ENCODE peak calls at places on chromosomes 1 and 21, in eight cellular contexts. F, B, R, W, Z, P, A and H are unnamed samples.

GRCh38 chr1:207888647-207889046 is 22.3 kb downstream of the CD34 start:
- DNase-seq in W (no peak), B (no peak), Z (no peak), P (no peak), F (no peak), R (no peak), A (no peak), H (no peak)

GRCh38 chr21:36909901-36910561 is 56.4 kb downstream of the HLCS start:
- DNase-seq in F (no peak), A (no peak), R (no peak), P (no peak), B (no peak), W (no peak), Z (no peak), H (no peak)

GRCh38 chr1:36530261-36530660 is 47.5 kb upstream of the CSF3R start:
- DNase-seq in F (no peak), B (no peak), R (no peak), Z (no peak), W (no peak), P (no peak), A (no peak), H (no peak)

GRCh38 chr21:34807146-34807880 is 138.5 kb downstream of the CLIC6 start:
- DNase-seq in A (peak; percentile 53), Z (no peak), W (no peak), B (no peak), R (no peak), F (peak; percentile 81), P (peak; percentile 63), H (no peak)

GRCh38 chr1:111369645-111370044 is 57.9 kb downstream of the OVGP1 start:
- DNase-seq in Z (no peak), R (no peak), F (no peak), W (no peak), B (no peak), A (no peak), P (no peak), H (no peak)

GRCh38 chr1:195717651-195718050 is 890.6 kb downstream of the KCNT2 start:
- DNase-seq in W (no peak), B (no peak), Z (no peak), A (no peak), F (no peak), P (no peak), R (no peak), H (no peak)

GRCh38 chr1:116076831-116077230 is 34.4 kb upstream of the MAB21L3 start:
- DNase-seq in Z (no peak), W (no peak), A (no peak), B (no peak), P (no peak), R (no peak), F (no peak), H (no peak)

GRCh38 chr1:9183898-9184297 is 50.7 kb upstream of the H6PD start:
- DNase-seq in F (no peak), Z (no peak), P (no peak), B (no peak), R (no peak), A (no peak), W (no peak), H (no peak)

GRCh38 chr1:180925471-180926051 is 12.9 kb downstream of the KIAA1614 start:
- DNase-seq in W (peak; percentile 71), R (no peak), P (no peak), A (no peak), B (no peak), F (no peak), Z (no peak), H (no peak)

GRCh38 chr1:229381234-229381633 is 38.4 kb upstream of the CCSAP start:
- DNase-seq in F (no peak), B (no peak), W (no peak), R (no peak), P (no peak), Z (no peak), A (no peak), H (no peak)

GRCh38 chr1:10338047-10338446 is 60.8 kb upstream of the PGD start:
- DNase-seq in W (peak; percentile 47), B (peak; percentile 10), F (no peak), P (peak; percentile 35), A (no peak), Z (peak; percentile 68), R (peak; percentile 63), H (peak; percentile 20)

GRCh38 chr1:14810631-14811325 is 212.3 kb downstream of the KAZN start:
- DNase-seq in W (no peak), F (no peak), B (no peak), Z (no peak), A (no peak), R (no peak), P (no peak), H (no peak)

GRCh38 chr1:236979149-236979890 is 24.9 kb downstream of the MT1HL1 start:
- DNase-seq in B (no peak), W (no peak), A (no peak), R (no peak), P (no peak), F (no peak), Z (no peak), H (no peak)

GRCh38 chr21:43602277-43603229 is 56.7 kb downstream of the HSF2BP start:
- DNase-seq in Z (no peak), F (no peak), A (no peak), W (no peak), B (no peak), P (no peak), R (no peak), H (no peak)

GRCh38 chr1:25467616-25468015 is 36.9 kb downstream of the MACO1 start:
- DNase-seq in W (no peak), A (no peak), R (no peak), P (no peak), B (no peak), F (no peak), Z (no peak), H (no peak)

GRCh38 chr1:175129182-175129581 is 61.5 kb downstream of the TNN start:
- DNase-seq in R (no peak), P (no peak), F (no peak), A (no peak), Z (no peak), W (no peak), B (no peak), H (no peak)